ENCODE peak calls at places on chromosomes 13 and 19, in five cellular contexts. D is fibroblast of the aortic adventitia, I is upper lobe of left lung, B is left colon, G is hippocampal formation. E is an unnamed sample.

GRCh38 chr13:37382156-37382555 is 216.4 kb downstream of the POSTN start:
- DNase-seq in D (no peak), I (no peak), B (no peak), G (no peak), E (no peak)

GRCh38 chr13:110531671-110532083 is 29.8 kb downstream of the RAB20 start:
- DNase-seq in D (no peak), I (no peak), B (no peak), G (peak), E (no peak)

GRCh38 chr19:42496551-42497133 is 31.6 kb downstream of the CEACAM1 start:
- DNase-seq in D (no peak), I (no peak), B (no peak), G (no peak), E (no peak)

GRCh38 chr19:19106061-19106551 is 32.2 kb downstream of the TMEM161A start:
- DNase-seq in D (no peak), I (peak), B (no peak), G (no peak), E (no peak)

GRCh38 chr13:101649490-101650126 is 197.1 kb downstream of the ITGBL1 start:
- DNase-seq in D (peak), I (no peak), B (no peak), G (no peak), E (no peak)

GRCh38 chr19:55459950-55460657 is 1.3 kb downstream of the ISOC2 start:
- DNase-seq in D (peak), I (no peak), B (no peak), G (peak), E (no peak)

GRCh38 chr19:13441810-13442512 is 64.3 kb downstream of the CACNA1A start:
- DNase-seq in D (peak), I (no peak), B (no peak), G (no peak), E (no peak)

GRCh38 chr19:23075031-23075733 is 41.6 kb upstream of the ZNF730 start:
- DNase-seq in D (peak), I (peak), B (peak), G (no peak), E (peak)

GRCh38 chr13:29936051-29936813 is 85.8 kb upstream of the UBL3 start:
- DNase-seq in D (no peak), I (no peak), B (no peak), G (no peak), E (no peak)

GRCh38 chr13:29733069-29733700 is 117.2 kb downstream of the UBL3 start:
- DNase-seq in D (no peak), I (no peak), B (no peak), G (no peak), E (no peak)

GRCh38 chr13:75359266-75359665 is 122.7 kb downstream of the TBC1D4 start:
- DNase-seq in D (peak), I (no peak), B (no peak), G (no peak), E (no peak)

GRCh38 chr19:4636761-4637160 is 2.6 kb upstream of the TNFAIP8L1 start:
- DNase-seq in D (no peak), I (no peak), B (no peak), G (no peak), E (no peak)

GRCh38 chr13:36033035-36033434 is 98.1 kb downstream of the DCLK1 start:
- DNase-seq in D (no peak), I (no peak), B (no peak), G (no peak), E (no peak)

GRCh38 chr19:12937243-12938053 is 961 bp upstream of the CALR start:
- DNase-seq in D (no peak), I (no peak), B (peak), G (no peak), E (no peak)

GRCh38 chr19:49672131-49672919 is 4.7 kb upstream of the PRMT1 start:
- DNase-seq in D (peak), I (peak), B (peak), G (peak), E (no peak)